ENCODE peak calls at places on chromosomes 12 and 14, in five cellular contexts. D, B, I, P and Z are unnamed samples.

GRCh38 chr12:15227004-15227679 is 5.9 kb upstream of the RERG start:
- DNase-seq in D (peak), B (no peak), I (peak), P (peak), Z (no peak)

GRCh38 chr14:64215978-64216377 is 78.2 kb downstream of the ESR2 start:
- DNase-seq in D (no peak), B (no peak), I (no peak), P (no peak), Z (no peak)

GRCh38 chr12:68013181-68013580 is 23.9 kb downstream of the IFNG-AS1 start:
- DNase-seq in D (no peak), B (no peak), I (no peak), P (no peak), Z (no peak)

GRCh38 chr12:117874842-117875434 is 93.9 kb downstream of the KSR2 start:
- DNase-seq in D (peak), B (peak), I (peak), P (peak), Z (peak)

GRCh38 chr12:132218519-132218860 is 74.2 kb downstream of the NOC4L start:
- DNase-seq in D (no peak), B (peak), I (no peak), P (no peak), Z (no peak)

GRCh38 chr12:2574536-2574935 is 220.2 kb upstream of the FKBP4 start:
- DNase-seq in D (no peak), B (no peak), I (no peak), P (no peak), Z (peak)

GRCh38 chr12:51593539-51593938 is 2.5 kb downstream of the SCN8A start:
- DNase-seq in D (peak), B (no peak), I (peak), P (peak), Z (no peak)

GRCh38 chr14:88868558-88869159 is 44.2 kb downstream of the TTC8 start:
- DNase-seq in D (peak), B (no peak), I (no peak), P (peak), Z (no peak)

GRCh38 chr14:75150150-75150549 is 23.3 kb upstream of the NEK9 start:
- DNase-seq in D (peak), B (no peak), I (no peak), P (no peak), Z (no peak)

GRCh38 chr12:26028953-26029740 is 70.7 kb downstream of the RASSF8 start:
- DNase-seq in D (peak), B (no peak), I (peak), P (peak), Z (no peak)

GRCh38 chr12:1920436-1920835 is 2.0 kb upstream of the CACNA2D4 start:
- DNase-seq in D (no peak), B (no peak), I (no peak), P (no peak), Z (no peak)

GRCh38 chr12:6364037-6364360 is 11.4 kb downstream of the SCNN1A start:
- DNase-seq in D (no peak), B (no peak), I (no peak), P (no peak), Z (no peak)

GRCh38 chr14:34113051-34113511 is 162.2 kb upstream of the EGLN3 start:
- DNase-seq in D (peak), B (no peak), I (no peak), P (no peak), Z (no peak)

GRCh38 chr14:100295376-100296105 is 10.7 kb downstream of the SLC25A29 start:
- DNase-seq in D (no peak), B (peak), I (no peak), P (no peak), Z (peak)

GRCh38 chr14:62943202-62943601 is 102.1 kb downstream of the KCNH5 start:
- DNase-seq in D (no peak), B (no peak), I (no peak), P (no peak), Z (no peak)

GRCh38 chr14:20247651-20248246 is 8.7 kb downstream of the OR11H4 start:
- DNase-seq in D (no peak), B (no peak), I (no peak), P (no peak), Z (no peak)

GRCh38 chr14:31926652-31927347 is 150.3 kb upstream of the ARHGAP5 start:
- DNase-seq in D (no peak), B (no peak), I (no peak), P (no peak), Z (no peak)

GRCh38 chr14:31932675-31933074 is 144.4 kb upstream of the ARHGAP5 start:
- DNase-seq in D (no peak), B (no peak), I (no peak), P (no peak), Z (no peak)

GRCh38 chr14:31930493-31931225 is 146.4 kb upstream of the ARHGAP5 start:
- DNase-seq in D (no peak), B (no peak), I (no peak), P (no peak), Z (no peak)

GRCh38 chr14:31927348-31927826 is 149.7 kb upstream of the ARHGAP5 start:
- DNase-seq in D (peak), B (no peak), I (no peak), P (no peak), Z (no peak)

DNA sequence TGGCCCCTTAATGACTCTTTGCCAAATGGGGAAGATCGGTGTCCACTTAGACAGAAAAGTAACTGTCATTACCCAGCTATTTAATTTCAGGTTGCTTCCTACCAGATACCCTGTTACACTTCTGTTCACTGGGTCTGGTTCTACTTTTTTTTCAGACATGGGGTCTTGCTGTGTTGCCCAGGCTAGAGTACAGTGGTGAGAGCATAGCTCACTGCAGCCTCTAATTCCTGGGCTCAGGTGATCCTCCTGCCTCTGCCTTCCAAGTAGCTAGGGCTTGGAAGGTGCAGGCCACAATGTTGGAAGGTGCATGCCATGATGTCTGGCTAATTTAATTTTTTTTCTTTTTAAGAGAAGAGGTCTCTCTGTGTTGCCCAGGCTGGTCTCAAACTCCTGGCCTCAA is 147.0 kb upstream of the ARHGAP5 start:
- DNase-seq in D (no peak), B (no peak), I (no peak), P (no peak), Z (no peak)
- H3K27ac ChIP-seq in D (no peak), B (no peak), I (no peak), P (no peak), Z (no peak)

GRCh38 chr12:12926571-12927071 is 25.3 kb downstream of the GPRC5D start:
- DNase-seq in D (peak), B (no peak), I (no peak), P (no peak), Z (no peak)

GRCh38 chr12:12924169-12924568 is 27.8 kb downstream of the GPRC5D start:
- DNase-seq in D (no peak), B (no peak), I (no peak), P (no peak), Z (no peak)

GRCh38 chr12:12922978-12923377 is 29.0 kb downstream of the GPRC5D start:
- DNase-seq in D (no peak), B (no peak), I (no peak), P (no peak), Z (no peak)

GRCh38 chr12:12927211-12928079 is 24.5 kb downstream of the GPRC5D start:
- DNase-seq in D (peak), B (peak), I (no peak), P (no peak), Z (peak)

DNA sequence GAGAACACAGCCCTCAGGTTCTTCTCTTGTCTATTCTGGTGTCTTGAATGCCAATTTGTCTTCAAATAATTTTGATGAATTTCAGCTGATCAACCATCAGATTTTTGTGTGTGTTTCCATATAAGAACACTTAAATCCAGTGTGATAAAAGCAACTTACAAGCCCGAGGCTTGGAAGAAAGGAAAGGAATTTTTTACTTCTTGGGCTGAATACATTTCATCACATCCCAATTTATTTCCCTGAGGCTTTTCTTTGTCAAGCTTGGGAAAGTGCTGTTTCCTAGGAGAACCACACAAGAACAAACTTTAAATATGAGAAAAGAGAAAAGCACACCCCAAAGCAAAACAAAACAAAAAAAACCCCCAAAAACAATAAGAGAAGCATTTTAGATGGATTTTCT is 26.6 kb downstream of the GPRC5D start:
- DNase-seq in D (peak), B (no peak), I (no peak), P (no peak), Z (no peak)
- H3K27ac ChIP-seq in D (no peak), B (no peak), I (no peak), P (no peak), Z (no peak)

DNA sequence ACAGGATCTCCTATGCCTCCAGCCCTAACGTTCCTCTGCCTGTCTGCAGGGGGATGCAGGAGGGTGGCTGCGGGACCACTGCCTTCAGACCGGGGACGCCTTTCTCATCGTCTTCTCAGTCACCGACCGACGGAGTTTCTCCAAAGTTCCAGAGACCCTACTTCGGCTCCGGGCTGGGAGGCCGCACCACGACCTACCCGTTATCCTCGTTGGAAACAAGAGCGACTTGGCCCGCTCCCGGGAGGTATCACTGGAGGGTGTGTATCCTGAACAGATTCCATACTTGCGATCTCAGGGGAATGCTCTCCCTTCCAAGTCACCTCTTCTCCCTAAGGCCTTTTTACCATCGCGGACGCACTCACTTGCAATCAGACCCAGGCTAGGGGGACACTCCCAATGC is 3.0 kb downstream of the REM2 start:
- DNase-seq in D (no peak), B (no peak), I (no peak), P (no peak), Z (no peak)
- H3K27ac ChIP-seq in D (no peak), B (no peak), I (no peak), P (peak), Z (no peak)

DNA sequence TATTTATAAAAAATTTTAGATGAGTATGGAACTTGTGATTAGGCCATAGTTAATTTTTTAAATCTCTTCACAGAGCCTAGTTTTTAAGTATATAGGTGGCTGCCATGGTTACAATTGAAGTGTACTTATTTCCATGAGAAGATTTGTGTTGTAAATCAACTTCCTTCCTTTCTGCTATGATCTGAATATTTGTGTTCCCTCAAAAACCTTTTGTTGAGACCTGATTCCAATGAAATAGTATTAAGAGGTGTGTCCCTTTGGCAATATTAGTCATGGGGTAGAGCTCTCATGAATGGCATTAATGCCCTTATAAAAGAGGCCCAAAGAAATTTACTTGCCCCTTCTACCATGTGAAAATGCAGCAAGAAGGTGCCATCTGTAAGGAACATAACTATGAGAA is 28.8 kb downstream of the ETNK1 start:
- DNase-seq in D (peak), B (no peak), I (no peak), P (no peak), Z (no peak)
- H3K27ac ChIP-seq in D (no peak), B (no peak), I (no peak), P (no peak), Z (no peak)